ENCODE peak calls at places on chromosome 2, in four cellular contexts. L, N, U and V are unnamed samples.

GRCh38 chr2:128444816-128445532 is 126.3 kb upstream of the HS6ST1 start:
- DNase-seq in N (no peak), U (no peak), L (no peak), V (no peak)

GRCh38 chr2:8086796-8087479 is 594.9 kb upstream of the ID2 start:
- DNase-seq in L (no peak), U (no peak), N (no peak), V (no peak)

GRCh38 chr2:26515771-26516170 is 37.8 kb upstream of the OTOF start:
- DNase-seq in N (no peak), L (no peak), U (no peak), V (no peak)

GRCh38 chr2:11473604-11474440 is 7.9 kb upstream of the E2F6 start:
- DNase-seq in L (no peak), N (no peak), U (no peak), V (no peak)

GRCh38 chr2:102000813-102001766 is 9.3 kb downstream of the IL1R2 start:
- DNase-seq in U (no peak), L (no peak), N (no peak), V (no peak)

GRCh38 chr2:188966728-188967127 is 7.4 kb upstream of the COL3A1 start:
- DNase-seq in L (no peak), U (no peak), N (no peak), V (no peak)

GRCh38 chr2:142865924-142866323 is 11.5 kb upstream of the KYNU start:
- DNase-seq in L (no peak), N (no peak), U (no peak), V (no peak)

GRCh38 chr2:24122356-24123211 is 550 bp downstream of the PFN4 start:
- DNase-seq in L (peak; percentile 20), U (no peak), N (no peak), V (no peak)

GRCh38 chr2:16406497-16406896 is 259.1 kb downstream of the CYRIA start:
- DNase-seq in L (no peak), N (no peak), U (no peak), V (no peak)

DNA sequence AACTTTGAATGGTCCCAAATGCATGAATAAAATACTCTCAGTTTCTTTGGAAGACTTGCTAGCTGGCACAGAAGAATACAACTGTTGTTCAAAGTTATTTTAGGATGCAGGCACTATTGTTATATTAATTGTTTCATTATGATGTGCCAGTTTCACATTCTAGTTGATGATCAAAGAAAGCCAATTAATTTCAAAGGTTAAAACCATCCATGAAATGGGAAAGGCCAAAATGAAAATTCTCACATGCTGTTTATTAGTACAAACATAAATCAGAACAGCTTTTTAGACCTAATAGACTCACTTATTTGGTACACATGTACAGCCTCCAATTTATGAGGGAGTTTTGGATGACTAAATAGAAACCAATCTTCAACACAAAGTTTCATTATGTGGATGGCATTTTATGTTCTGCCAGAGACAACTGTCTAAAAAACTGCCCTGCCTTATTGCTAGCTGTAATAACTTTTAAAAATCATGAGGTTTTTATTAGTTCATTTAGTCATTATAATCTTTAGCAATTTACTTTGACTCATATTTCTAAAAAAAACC is 42.2 kb downstream of the RFTN2 start:
- DNase-seq in N (no peak), L (no peak), U (no peak), V (peak; percentile 33)
- TF ChIP-seq RFX5 in N (no peak), L (no peak), U (no peak), V (no peak)

GRCh38 chr2:653645-654425 is 23.4 kb downstream of the TMEM18 start:
- DNase-seq in N (no peak), U (no peak), L (no peak), V (no peak)

GRCh38 chr2:656676-657075 is 20.5 kb downstream of the TMEM18 start:
- DNase-seq in L (no peak), N (no peak), U (no peak), V (no peak)

GRCh38 chr2:652881-653480 is 24.2 kb downstream of the TMEM18 start:
- DNase-seq in N (no peak), U (no peak), L (no peak), V (no peak)

GRCh38 chr2:655626-656025 is 21.6 kb downstream of the TMEM18 start:
- DNase-seq in L (no peak), N (no peak), U (no peak), V (no peak)

DNA sequence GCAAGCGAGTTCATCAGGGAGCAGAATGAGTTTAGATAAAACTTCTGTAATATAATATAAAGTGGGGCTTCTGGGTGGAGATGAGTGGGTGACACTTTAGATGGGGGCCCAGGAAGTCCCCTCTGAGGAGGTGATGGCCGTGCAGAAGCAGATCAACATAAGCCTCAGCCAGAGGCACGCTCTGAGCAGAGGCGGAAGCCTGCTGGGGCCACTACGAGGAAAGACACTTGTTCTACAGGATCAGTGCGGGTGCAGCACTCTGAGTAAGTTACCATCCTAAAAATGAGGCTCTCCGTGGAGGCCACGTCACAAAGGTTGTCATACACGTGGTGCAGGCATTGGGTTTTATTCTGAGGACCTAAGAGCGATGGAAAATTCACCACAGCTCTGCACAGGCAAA is 22.3 kb downstream of the TMEM18 start:
- DNase-seq in N (no peak), U (no peak), L (no peak), V (no peak)
- TF ChIP-seq JUNB in N (no peak), U (no peak), L (no peak), V (no peak)

GRCh38 chr2:18479901-18480369 is 80.5 kb downstream of the RDH14 start:
- DNase-seq in L (no peak), N (no peak), U (no peak), V (no peak)

GRCh38 chr2:18484625-18485024 is 75.8 kb downstream of the RDH14 start:
- DNase-seq in L (no peak), N (no peak), U (no peak), V (no peak)

GRCh38 chr2:18487266-18487665 is 73.2 kb downstream of the RDH14 start:
- DNase-seq in U (no peak), N (no peak), L (no peak), V (no peak)

GRCh38 chr2:18483896-18484295 is 76.6 kb downstream of the RDH14 start:
- DNase-seq in N (no peak), L (no peak), U (no peak), V (no peak)
- TF ChIP-seq RFX5 in N (no peak), L (no peak), U (no peak), V (no peak)

GRCh38 chr2:20182241-20182931 is 42.5 kb downstream of the SDC1 start:
- DNase-seq in U (peak; percentile 52), N (no peak), L (peak; percentile 86), V (no peak)

GRCh38 chr2:20185176-20186022 is 39.5 kb downstream of the SDC1 start:
- DNase-seq in N (no peak), U (no peak), L (no peak), V (no peak)

GRCh38 chr2:20183373-20183772 is 41.6 kb downstream of the SDC1 start:
- DNase-seq in U (no peak), N (no peak), L (no peak), V (no peak)

GRCh38 chr2:20186078-20186854 is 38.7 kb downstream of the SDC1 start:
- DNase-seq in L (peak; percentile 42), U (peak; percentile 70), N (peak; percentile 94), V (no peak)

GRCh38 chr2:20184067-20184938 is 40.6 kb downstream of the SDC1 start:
- DNase-seq in L (peak; percentile 86), N (peak; percentile 93), U (no peak), V (no peak)
- TF ChIP-seq JUNB in L (peak; percentile 71), N (no peak), U (no peak), V (no peak)

GRCh38 chr2:158841839-158842238 is 46.7 kb downstream of the DAPL1 start:
- DNase-seq in U (no peak), L (no peak), N (no peak), V (no peak)
- TF ChIP-seq RFX5 in U (no peak), L (no peak), N (no peak), V (no peak)

GRCh38 chr2:23283-23682 is 23.0 kb downstream of the FAM110C start:
- DNase-seq in N (no peak), L (no peak), U (no peak), V (no peak)

GRCh38 chr2:24122-24521 is 22.2 kb downstream of the FAM110C start:
- DNase-seq in N (no peak), L (no peak), U (no peak), V (no peak)

GRCh38 chr2:19508-19907 is 26.8 kb downstream of the FAM110C start:
- DNase-seq in N (no peak), U (no peak), L (no peak), V (no peak)

GRCh38 chr2:18402-19271 is 27.7 kb downstream of the FAM110C start:
- DNase-seq in L (no peak), N (no peak), U (no peak), V (no peak)
- TF ChIP-seq JUNB in L (no peak), N (no peak), U (no peak), V (no peak)

GRCh38 chr2:159123786-159124185 is 155.3 kb downstream of the TANC1 start:
- DNase-seq in U (no peak), L (no peak), N (no peak), V (no peak)

GRCh38 chr2:159125858-159126257 is 157.4 kb downstream of the TANC1 start:
- DNase-seq in N (no peak), U (no peak), L (no peak), V (no peak)

GRCh38 chr2:159126653-159127052 is 158.2 kb downstream of the TANC1 start:
- DNase-seq in U (no peak), L (no peak), N (no peak), V (no peak)

GRCh38 chr2:159124931-159125467 is 156.6 kb downstream of the TANC1 start:
- DNase-seq in U (no peak), L (no peak), N (no peak), V (no peak)

DNA sequence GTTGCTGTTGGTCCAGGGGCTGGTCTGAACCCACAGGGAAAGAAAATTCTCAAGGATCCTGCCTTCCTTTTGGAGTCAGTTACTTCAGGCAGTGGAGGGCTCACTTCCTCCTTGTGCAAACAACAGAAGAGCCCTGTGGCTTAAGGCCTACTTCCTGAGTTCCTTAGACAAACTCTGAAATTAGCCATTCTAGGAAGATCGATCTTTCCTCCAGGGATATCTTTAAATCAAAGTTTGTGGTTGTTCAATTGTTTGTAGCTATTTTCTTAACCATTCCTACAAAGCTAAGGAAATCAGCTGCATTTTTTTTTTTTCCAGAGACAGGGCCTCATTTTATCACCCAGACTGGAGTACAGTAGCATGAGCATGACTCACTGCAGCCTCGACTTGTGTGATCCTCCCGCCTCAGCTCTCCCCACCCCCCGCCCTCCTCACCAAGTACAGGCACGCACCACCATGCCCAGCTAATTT is 156.0 kb downstream of the TANC1 start:
- DNase-seq in U (no peak), L (peak; percentile 27), N (peak; percentile 59), V (no peak)
- TF ChIP-seq RFX5 in U (no peak), L (no peak), N (no peak), V (no peak)

DNA sequence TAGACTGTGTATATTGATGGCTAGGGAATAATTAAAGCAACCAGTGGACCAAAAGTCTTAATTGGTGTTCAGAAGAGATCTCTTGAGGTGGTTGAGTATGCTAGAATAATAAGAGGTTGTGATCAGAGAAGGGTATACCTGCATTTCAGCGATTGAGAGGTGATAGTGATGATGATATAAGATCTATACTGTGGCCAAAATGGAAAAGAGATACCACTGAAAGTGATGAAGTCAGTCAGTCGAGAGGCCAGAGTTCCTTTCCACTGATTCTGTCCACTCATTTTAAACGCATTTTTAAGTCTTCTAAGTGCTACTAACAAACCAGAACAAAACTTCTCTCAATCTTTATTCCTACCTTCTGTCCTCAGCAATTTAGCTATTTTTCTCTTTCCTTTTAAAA is 32.9 kb downstream of the ACTR3 start:
- DNase-seq in U (no peak), L (no peak), N (no peak), V (no peak)
- TF ChIP-seq JUNB in U (no peak), L (no peak), N (no peak), V (no peak)

GRCh38 chr2:216672466-216672865 is 22.9 kb downstream of the IGFBP5 start:
- DNase-seq in N (no peak), L (no peak), U (no peak), V (no peak)
- TF ChIP-seq RFX5 in N (no peak), L (no peak), U (no peak), V (no peak)